ENCODE peak calls at places on chromosomes 16 and 17, in seven cellular contexts. L, M, W, F, A, D and G are unnamed samples.

GRCh38 chr16:57914244-57915173 is 56.4 kb downstream of the CNGB1 start:
- DNase-seq in L (no peak), M (no peak), W (no peak), F (no peak), A (no peak), D (no peak), G (no peak)

GRCh38 chr17:47789611-47790520 is 31.7 kb downstream of the OSBPL7 start:
- DNase-seq in L (no peak), M (peak), W (peak), F (peak), A (peak), D (peak), G (peak)

GRCh38 chr17:63069245-63069644 is 103.2 kb downstream of the TANC2 start:
- DNase-seq in L (no peak), M (no peak), W (no peak), F (no peak), A (no peak), D (no peak), G (no peak)

GRCh38 chr16:8972843-8973586 is 9.3 kb upstream of the USP7 start:
- DNase-seq in L (no peak), M (no peak), W (no peak), F (peak), A (no peak), D (peak), G (peak)

GRCh38 chr17:42311240-42312034 is 23.1 kb downstream of the STAT5A start:
- DNase-seq in L (peak), M (no peak), W (peak), F (peak), A (peak), D (peak), G (peak)

GRCh38 chr17:78908426-78908825 is 5.4 kb upstream of the CEP295NL start:
- DNase-seq in L (no peak), M (no peak), W (no peak), F (no peak), A (no peak), D (no peak), G (no peak)

GRCh38 chr17:45702666-45703266 is 81.4 kb upstream of the CRHR1 start:
- DNase-seq in L (no peak), M (no peak), W (peak), F (peak), A (peak), D (peak), G (peak)

GRCh38 chr17:45437461-45438283 is 5.0 kb upstream of the ARHGAP27 start:
- DNase-seq in L (no peak), M (no peak), W (no peak), F (no peak), A (no peak), D (no peak), G (no peak)

GRCh38 chr17:70987867-70988340 is 818.6 kb downstream of the KCNJ2 start:
- DNase-seq in L (no peak), M (no peak), W (no peak), F (no peak), A (no peak), D (no peak), G (no peak)

GRCh38 chr17:51799240-51799639 is 359.3 kb downstream of the CA10 start:
- DNase-seq in L (no peak), M (no peak), W (no peak), F (no peak), A (no peak), D (no peak), G (no peak)

GRCh38 chr17:62902573-62903229 is 63.3 kb upstream of the TANC2 start:
- DNase-seq in L (no peak), M (no peak), W (no peak), F (peak), A (no peak), D (no peak), G (no peak)

GRCh38 chr17:64155751-64156544 is 26.0 kb upstream of the ERN1 start:
- DNase-seq in L (no peak), M (no peak), W (no peak), F (peak), A (no peak), D (peak), G (no peak)

GRCh38 chr17:57211010-57211411 is 45.3 kb upstream of the MSI2 start:
- DNase-seq in L (no peak), M (no peak), W (no peak), F (no peak), A (peak), D (no peak), G (peak)

GRCh38 chr17:76500074-76500744 is 1.0 kb downstream of the RHBDF2 start:
- DNase-seq in L (no peak), M (no peak), W (peak), F (no peak), A (no peak), D (no peak), G (peak)

GRCh38 chr16:1037023-1037933 is 35.3 kb upstream of the SSTR5 start:
- DNase-seq in L (no peak), M (no peak), W (no peak), F (no peak), A (peak), D (peak), G (peak)

GRCh38 chr17:29581583-29582253 is 7.7 kb downstream of the GIT1 start:
- DNase-seq in L (no peak), M (peak), W (no peak), F (no peak), A (peak), D (no peak), G (peak)

GRCh38 chr16:19114359-19115147 is 789 bp downstream of the ITPRIPL2 start:
- DNase-seq in L (no peak), M (peak), W (peak), F (peak), A (peak), D (peak), G (peak)

GRCh38 chr17:45640141-45640850 is 143.8 kb upstream of the CRHR1 start:
- DNase-seq in L (peak), M (peak), W (peak), F (peak), A (peak), D (peak), G (peak)

GRCh38 chr16:76780556-76780955 is 410.4 kb upstream of the MON1B start:
- DNase-seq in L (no peak), M (no peak), W (no peak), F (no peak), A (peak), D (no peak), G (peak)

GRCh38 chr17:8628609-8629169 is 1.8 kb downstream of the MYH10 start:
- DNase-seq in L (no peak), M (no peak), W (no peak), F (no peak), A (no peak), D (no peak), G (no peak)

GRCh38 chr17:7837375-7838290 is 3.6 kb downstream of the KDM6B start:
- DNase-seq in L (no peak), M (no peak), W (no peak), F (peak), A (peak), D (no peak), G (peak)

GRCh38 chr16:324451-325334 is 27.8 kb downstream of the AXIN1 start:
- DNase-seq in L (no peak), M (no peak), W (no peak), F (no peak), A (no peak), D (no peak), G (peak)

GRCh38 chr16:10514369-10515055 is 65.9 kb downstream of the EMP2 start:
- DNase-seq in L (peak), M (peak), W (peak), F (peak), A (peak), D (peak), G (peak)

GRCh38 chr17:9219631-9220415 is 198.5 kb downstream of the NTN1 start:
- DNase-seq in L (no peak), M (no peak), W (no peak), F (no peak), A (no peak), D (no peak), G (no peak)

GRCh38 chr17:76274559-76274956 is 9.4 kb downstream of the UBALD2 start:
- DNase-seq in L (no peak), M (no peak), W (no peak), F (no peak), A (no peak), D (no peak), G (no peak)

GRCh38 chr17:83025636-83026280 is 53.7 kb upstream of the METRNL start:
- DNase-seq in L (no peak), M (no peak), W (no peak), F (no peak), A (no peak), D (no peak), G (no peak)

GRCh38 chr17:57545836-57546305 is 199.2 kb downstream of the CCDC182 start:
- DNase-seq in L (no peak), M (no peak), W (no peak), F (no peak), A (no peak), D (no peak), G (no peak)

GRCh38 chr17:12902046-12902445 is 112.7 kb downstream of the ARHGAP44 start:
- DNase-seq in L (no peak), M (no peak), W (no peak), F (no peak), A (no peak), D (no peak), G (no peak)

GRCh38 chr17:50348522-50349240 is 2.8 kb downstream of the XYLT2 start:
- DNase-seq in L (no peak), M (no peak), W (no peak), F (peak), A (peak), D (peak), G (peak)

GRCh38 chr16:53782148-53782547 is 78.2 kb downstream of the FTO start:
- DNase-seq in L (no peak), M (no peak), W (no peak), F (no peak), A (peak), D (no peak), G (no peak)

GRCh38 chr17:40417258-40417608 is 463 bp downstream of the TOP2A start:
- DNase-seq in L (no peak), M (no peak), W (no peak), F (no peak), A (peak), D (peak), G (peak)

GRCh38 chr17:50101346-50102163 is 6.4 kb downstream of the PDK2 start:
- DNase-seq in L (no peak), M (no peak), W (no peak), F (peak), A (no peak), D (peak), G (no peak)

GRCh38 chr17:43713494-43714162 is 45.0 kb downstream of the SOST start:
- DNase-seq in L (no peak), M (no peak), W (peak), F (peak), A (no peak), D (no peak), G (peak)

GRCh38 chr17:45261577-45262515 is at the start of gene SPATA32:
- DNase-seq in L (no peak), M (no peak), W (no peak), F (peak), A (peak), D (peak), G (peak)

DNA sequence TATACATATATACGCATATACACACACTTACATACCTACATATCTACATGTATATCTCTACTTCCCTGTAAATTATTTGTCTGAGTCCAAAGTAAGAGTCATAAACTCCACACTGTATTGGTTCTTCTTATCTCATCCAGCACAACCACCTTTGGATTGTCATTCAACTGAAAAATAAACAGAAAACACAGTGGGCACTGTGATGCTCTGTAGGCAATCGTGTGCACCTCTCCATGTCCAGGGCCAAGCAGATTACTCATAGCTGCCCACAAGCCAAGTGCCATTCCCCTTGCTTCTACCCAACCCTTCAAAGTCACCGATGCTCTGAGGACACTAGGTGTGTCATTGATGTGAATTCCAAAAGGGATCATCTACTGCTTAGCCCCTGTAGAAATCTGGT is 12.9 kb upstream of the TEKT3 start:
- DNase-seq in L (no peak), M (no peak), W (no peak), F (no peak), A (no peak), D (no peak), G (no peak)
- TF ChIP-seq CTCF in L (no peak), M (no peak), W (no peak), F (no peak), A (no peak), D (no peak), G (no peak)

DNA sequence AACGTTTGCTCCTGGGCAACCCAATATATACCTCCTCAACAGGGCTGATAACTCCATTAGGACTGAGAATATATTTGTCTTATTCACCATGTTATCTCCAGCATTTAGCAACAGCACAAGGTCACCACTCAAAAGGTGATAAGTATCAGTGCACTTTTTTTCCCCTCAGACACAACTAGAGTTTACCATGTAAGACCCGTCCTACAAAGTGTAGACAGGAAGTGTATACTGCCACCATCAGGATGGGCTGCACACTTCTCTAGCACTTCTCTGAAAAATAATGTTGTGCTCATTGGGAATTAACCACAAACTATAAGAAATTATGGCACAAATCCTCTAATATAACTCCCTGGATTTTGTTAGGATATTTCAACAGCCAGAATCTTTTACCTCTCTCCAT is 5.7 kb upstream of the VAT1L start:
- DNase-seq in L (no peak), M (no peak), W (peak), F (no peak), A (no peak), D (peak), G (peak)
- TF ChIP-seq CTCF in L (peak), M (no peak), W (peak), F (no peak), A (peak), D (peak), G (peak)

GRCh38 chr17:14294876-14295275 is 6.0 kb upstream of the HS3ST3B1 start:
- DNase-seq in L (no peak), M (no peak), W (no peak), F (no peak), A (no peak), D (no peak), G (no peak)
- TF ChIP-seq CTCF in L (no peak), M (no peak), W (no peak), F (no peak), A (no peak), D (no peak), G (no peak)

GRCh38 chr17:81042606-81043005 is 7.7 kb downstream of the BAIAP2 start:
- DNase-seq in L (no peak), M (no peak), W (no peak), F (no peak), A (no peak), D (no peak), G (no peak)

GRCh38 chr17:81039096-81039495 is 4.1 kb downstream of the BAIAP2 start:
- DNase-seq in L (no peak), M (no peak), W (no peak), F (no peak), A (no peak), D (no peak), G (no peak)

GRCh38 chr17:81043319-81043724 is 8.4 kb downstream of the BAIAP2 start:
- DNase-seq in L (no peak), M (no peak), W (no peak), F (no peak), A (no peak), D (no peak), G (no peak)

GRCh38 chr17:81039854-81040758 is 5.2 kb downstream of the BAIAP2 start:
- DNase-seq in L (no peak), M (peak), W (peak), F (peak), A (peak), D (peak), G (peak)

GRCh38 chr17:81040791-81041337 is 5.9 kb downstream of the BAIAP2 start:
- DNase-seq in L (no peak), M (no peak), W (peak), F (peak), A (no peak), D (no peak), G (no peak)
- TF ChIP-seq CTCF in L (peak), M (peak), W (peak), F (peak), A (peak), D (peak), G (peak)

DNA sequence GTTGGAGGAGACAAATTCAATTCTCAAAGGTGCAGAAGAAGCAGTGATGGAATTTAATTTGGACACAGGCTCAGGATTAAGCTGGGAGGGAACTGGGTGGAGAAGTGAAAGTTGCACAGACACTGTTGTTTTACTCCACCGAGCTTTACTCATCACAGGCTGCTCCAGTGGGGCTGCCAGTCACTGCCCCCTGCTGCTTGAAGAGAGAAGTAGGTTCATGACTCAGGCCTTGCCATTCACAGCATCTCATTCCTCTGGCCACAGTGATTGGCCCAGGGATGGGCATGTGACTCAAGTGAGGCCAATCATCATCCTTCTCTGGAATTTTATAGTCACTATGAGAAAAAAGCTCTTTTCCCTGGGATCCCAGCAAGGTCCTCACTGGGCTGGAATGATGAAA is 11.8 kb downstream of the GNAO1 start:
- DNase-seq in L (no peak), M (no peak), W (peak), F (no peak), A (peak), D (peak), G (peak)
- TF ChIP-seq CTCF in L (no peak), M (peak), W (peak), F (peak), A (peak), D (peak), G (peak)

GRCh38 chr16:81879625-81880024 is 100.5 kb downstream of the PLCG2 start:
- DNase-seq in L (no peak), M (no peak), W (no peak), F (no peak), A (no peak), D (no peak), G (no peak)
- TF ChIP-seq CTCF in L (no peak), M (no peak), W (no peak), F (peak), A (no peak), D (no peak), G (no peak)

GRCh38 chr16:2496223-2497115 is 17.3 kb upstream of the ATP6V0C start:
- DNase-seq in L (no peak), M (no peak), W (no peak), F (no peak), A (no peak), D (no peak), G (no peak)

GRCh38 chr16:2497641-2498040 is 16.1 kb upstream of the ATP6V0C start:
- DNase-seq in L (no peak), M (no peak), W (no peak), F (no peak), A (no peak), D (no peak), G (no peak)

GRCh38 chr16:2498085-2498484 is 15.7 kb upstream of the ATP6V0C start:
- DNase-seq in L (no peak), M (no peak), W (no peak), F (no peak), A (no peak), D (no peak), G (no peak)

GRCh38 chr16:2498531-2499253 is 15.1 kb upstream of the ATP6V0C start:
- DNase-seq in L (no peak), M (peak), W (no peak), F (no peak), A (peak), D (no peak), G (peak)

GRCh38 chr16:2497116-2497630 is 16.6 kb upstream of the ATP6V0C start:
- DNase-seq in L (no peak), M (no peak), W (no peak), F (peak), A (no peak), D (no peak), G (no peak)
- TF ChIP-seq CTCF in L (no peak), M (no peak), W (no peak), F (no peak), A (no peak), D (no peak), G (no peak)

GRCh38 chr16:31132979-31133599 is 2.4 kb downstream of the PRSS8 start:
- DNase-seq in L (no peak), M (no peak), W (no peak), F (no peak), A (no peak), D (no peak), G (no peak)

GRCh38 chr16:31134091-31134571 is 1.4 kb downstream of the PRSS8 start:
- DNase-seq in L (no peak), M (peak), W (no peak), F (no peak), A (peak), D (peak), G (peak)

GRCh38 chr16:31136287-31136662 is 748 bp upstream of the PRSS8 start:
- DNase-seq in L (no peak), M (no peak), W (no peak), F (no peak), A (no peak), D (no peak), G (no peak)

GRCh38 chr16:31135535-31136286 is at the start of gene PRSS8:
- DNase-seq in L (no peak), M (peak), W (peak), F (no peak), A (peak), D (no peak), G (peak)

GRCh38 chr16:31134625-31135534 is 647 bp downstream of the PRSS8 start:
- DNase-seq in L (no peak), M (peak), W (peak), F (no peak), A (peak), D (no peak), G (peak)
- TF ChIP-seq CTCF in L (no peak), M (no peak), W (no peak), F (no peak), A (peak), D (no peak), G (peak)